ENCODE peak calls at places on chromosome 17, in ten cellular contexts. I is OCI-LY7; O is GM12865; Y is IMR-90; W is ascending aorta; M is A673; L is uterus; R is kidney epithelial cell; T is CD8-positive, alpha-beta T cell; Q is AG04450. H is an unnamed sample.

GRCh38 chr17:6894206-6894528 is 62.6 kb upstream of the TEKT1 start:
- DNase-seq in M (peak), Y (no peak), I (peak), L (no peak), W (no peak), Q (no peak), O (peak), T (no peak), R (no peak), H (no peak)

GRCh38 chr17:66549312-66549705 is 246.9 kb downstream of the PRKCA start:
- DNase-seq in I (no peak), W (no peak), Y (peak), L (no peak), O (no peak), T (no peak), M (no peak), R (no peak), Q (no peak), H (peak)

GRCh38 chr17:77210331-77210730 is 69.6 kb downstream of the SEC14L1 start:
- DNase-seq in Q (no peak), T (no peak), Y (no peak), O (no peak), M (no peak), W (no peak), I (peak), L (no peak), R (no peak), H (no peak)

GRCh38 chr17:64230551-64231408 is 32.3 kb downstream of the TEX2 start:
- DNase-seq in W (no peak), I (no peak), R (peak), O (no peak), Q (peak), L (no peak), M (no peak), Y (peak), T (no peak), H (peak)

GRCh38 chr17:79968116-79968515 is 67.6 kb downstream of the TBC1D16 start:
- DNase-seq in W (no peak), I (no peak), M (peak), Y (no peak), O (no peak), Q (no peak), T (no peak), R (no peak), L (peak), H (no peak)

GRCh38 chr17:16491703-16492612 is at the start of gene LRRC75A:
- DNase-seq in L (peak), M (peak), I (no peak), W (no peak), R (no peak), O (peak), T (peak), Q (no peak), Y (peak), H (no peak)

GRCh38 chr17:14268264-14268663 is 31.6 kb upstream of the CDRT15 start:
- DNase-seq in M (no peak), R (no peak), O (no peak), T (no peak), L (no peak), I (peak), Q (no peak), W (no peak), Y (no peak), H (no peak)

GRCh38 chr17:19551708-19552148 is 18.1 kb downstream of the SLC47A1 start:
- DNase-seq in T (no peak), Y (no peak), M (no peak), Q (no peak), R (no peak), I (no peak), W (no peak), O (no peak), L (no peak), H (no peak)

DNA sequence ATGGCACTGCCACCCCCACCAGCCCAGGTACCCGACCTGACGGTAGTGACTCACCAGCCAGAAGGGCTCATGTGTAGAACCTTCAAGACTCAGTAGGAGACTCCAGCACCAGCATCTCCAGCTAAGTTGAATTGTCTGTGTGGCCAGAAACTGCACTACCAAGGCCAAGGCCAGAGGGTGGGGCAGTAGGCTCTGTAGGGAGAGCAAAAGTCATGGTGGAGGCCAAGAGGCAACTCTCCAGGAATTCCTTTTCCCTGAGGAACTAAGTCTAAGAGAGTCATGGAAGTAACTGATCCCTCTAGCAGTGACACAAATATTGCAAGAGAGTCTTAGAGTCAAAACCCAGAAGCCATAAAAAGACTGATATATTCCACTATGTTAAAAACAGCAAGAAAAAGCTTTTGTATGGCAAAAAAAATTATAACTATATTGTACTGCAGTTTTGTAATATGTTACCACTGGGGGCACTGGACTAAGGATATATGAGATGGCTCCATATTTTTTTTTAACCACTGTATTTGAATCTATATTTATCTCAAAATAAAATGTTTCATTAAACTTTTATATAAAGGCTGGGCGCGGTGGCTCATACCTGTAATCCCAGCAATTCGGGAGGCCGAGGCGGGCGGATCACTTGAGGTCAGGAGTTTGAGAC is 30.2 kb upstream of the GUCY2D start:
- DNase-seq in R (no peak), O (no peak), W (no peak), Y (no peak), L (no peak), Q (no peak), I (peak), M (no peak), T (no peak), H (no peak)
- TF ChIP-seq CTCF in R (no peak), O (no peak), W (no peak), Y (peak), L (no peak), Q (peak), I (peak), M (peak), T (no peak), H (no peak)

GRCh38 chr17:3043737-3044365 is 19.6 kb downstream of the OR1D5 start:
- DNase-seq in R (no peak), O (peak), Q (no peak), W (no peak), T (no peak), L (no peak), M (peak), I (peak), Y (no peak), H (no peak)

GRCh38 chr17:3046753-3047152 is 16.7 kb downstream of the OR1D5 start:
- DNase-seq in L (no peak), O (no peak), I (no peak), T (no peak), M (no peak), R (no peak), Y (no peak), Q (no peak), W (no peak), H (no peak)

GRCh38 chr17:3048727-3049471 is 14.5 kb downstream of the OR1D5 start:
- DNase-seq in I (peak), M (peak), L (peak), R (peak), O (peak), Q (peak), Y (peak), W (peak), T (peak), H (peak)

DNA sequence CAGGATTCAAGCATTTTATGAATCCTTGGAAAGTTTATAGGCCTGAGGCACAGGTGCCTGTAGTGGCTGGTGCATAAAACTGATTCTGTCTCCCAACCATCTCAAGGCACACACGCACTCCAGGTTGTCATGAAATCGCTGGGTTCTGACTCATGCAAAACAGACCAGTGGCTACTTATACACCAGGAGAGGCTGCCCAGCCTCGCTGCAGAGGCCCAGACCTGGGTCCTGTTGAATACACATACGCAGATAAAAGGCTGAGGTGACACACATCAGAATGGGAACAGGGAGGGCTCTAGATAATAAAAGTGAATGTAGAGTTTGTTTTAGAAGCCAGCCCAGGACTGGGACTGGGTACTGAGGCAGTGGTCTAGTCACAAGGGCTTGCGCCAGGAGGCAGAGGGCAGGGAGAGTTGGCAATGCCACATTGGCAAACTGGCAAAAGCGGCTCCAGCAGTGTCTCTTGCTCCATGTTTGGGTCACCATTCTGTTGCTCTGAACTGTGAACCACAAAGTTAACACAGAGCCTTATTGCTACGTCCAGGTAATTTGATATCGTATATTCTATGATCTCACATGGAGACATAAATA is 13.6 kb downstream of the OR1D5 start:
- DNase-seq in L (no peak), O (no peak), M (no peak), W (no peak), I (no peak), Q (no peak), T (no peak), R (no peak), Y (no peak), H (no peak)
- H3K4me3 ChIP-seq in L (no peak), O (no peak), M (peak), W (peak), I (peak), Q (no peak), T (no peak), R (no peak), Y (no peak), H (peak)

GRCh38 chr17:40440166-40440565 is 3.1 kb upstream of the IGFBP4 start:
- DNase-seq in I (no peak), T (no peak), O (no peak), L (no peak), Y (no peak), R (no peak), M (no peak), W (no peak), Q (no peak), H (no peak)

GRCh38 chr17:40442392-40443195 is 656 bp upstream of the IGFBP4 start:
- DNase-seq in L (peak), W (no peak), R (no peak), Q (no peak), M (no peak), O (no peak), T (no peak), Y (peak), I (no peak), H (no peak)

GRCh38 chr17:40443988-40444899 is 994 bp downstream of the IGFBP4 start:
- DNase-seq in Y (peak), O (no peak), T (no peak), M (no peak), Q (no peak), I (no peak), W (no peak), L (peak), R (no peak), H (no peak)

GRCh38 chr17:40445769-40446468 is 2.7 kb downstream of the IGFBP4 start:
- DNase-seq in O (no peak), L (no peak), M (no peak), I (no peak), Q (no peak), Y (peak), W (no peak), T (no peak), R (no peak), H (no peak)

GRCh38 chr17:40443196-40443987 is at the start of gene IGFBP4:
- DNase-seq in R (peak), L (peak), Y (peak), T (peak), M (peak), I (peak), O (peak), Q (no peak), W (no peak), H (no peak)
- TF ChIP-seq CTCF in R (peak), L (peak), Y (peak), T (peak), M (peak), I (peak), O (peak), Q (peak), W (peak), H (peak)

GRCh38 chr17:55268649-55269480 is 4.1 kb downstream of the HLF start:
- DNase-seq in R (no peak), T (no peak), W (no peak), Y (no peak), I (no peak), L (no peak), O (no peak), Q (no peak), M (no peak), H (no peak)
- H3K4me3 ChIP-seq in R (no peak), T (no peak), W (peak), Y (no peak), I (no peak), L (peak), O (no peak), Q (no peak), M (no peak), H (no peak)

GRCh38 chr17:32875904-32876413 is 965 bp downstream of the MYO1D start:
- DNase-seq in Q (no peak), M (peak), T (no peak), W (no peak), I (no peak), L (no peak), R (no peak), Y (peak), O (no peak), H (no peak)

GRCh38 chr17:32879143-32879542 is 2.2 kb upstream of the MYO1D start:
- DNase-seq in M (no peak), R (no peak), I (no peak), O (no peak), W (no peak), T (no peak), Y (no peak), Q (no peak), L (no peak), H (no peak)

GRCh38 chr17:32876414-32877163 is at the start of gene MYO1D:
- DNase-seq in T (peak), O (peak), I (peak), R (no peak), W (peak), L (peak), Q (no peak), Y (no peak), M (peak), H (no peak)

GRCh38 chr17:32878211-32878610 is 1.3 kb upstream of the MYO1D start:
- DNase-seq in I (no peak), T (no peak), L (peak), O (no peak), M (no peak), Y (peak), W (peak), Q (no peak), R (no peak), H (no peak)

GRCh38 chr17:32877164-32877764 is 340 bp upstream of the MYO1D start:
- DNase-seq in W (peak), I (peak), T (peak), Q (peak), M (peak), O (peak), R (peak), Y (peak), L (peak), H (no peak)
- TF ChIP-seq CTCF in W (peak), I (peak), T (peak), Q (peak), M (peak), O (peak), R (peak), Y (peak), L (peak), H (peak)

DNA sequence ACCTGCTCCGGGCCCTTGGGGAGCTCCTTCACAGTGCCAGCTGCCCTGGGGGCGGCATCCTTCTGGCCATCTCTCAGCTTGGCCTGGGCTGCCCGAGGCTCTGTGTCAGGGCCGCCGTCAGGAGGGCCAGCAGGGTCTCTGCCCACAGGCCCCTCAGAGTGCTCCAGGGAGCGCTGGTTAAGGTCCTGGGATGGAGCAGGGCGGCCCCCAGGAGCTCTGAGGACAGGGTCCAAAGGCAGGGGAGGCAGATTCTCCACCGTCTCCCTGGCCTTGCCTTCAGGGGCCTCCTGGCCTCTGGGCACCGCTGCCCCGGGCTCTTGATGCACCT is 7.2 kb downstream of the NDUFAF8 start:
- DNase-seq in I (no peak), W (no peak), L (no peak), Q (no peak), M (no peak), Y (no peak), T (no peak), R (no peak), O (no peak), H (no peak)
- H3K4me3 ChIP-seq in I (no peak), W (no peak), L (no peak), Q (no peak), M (no peak), Y (no peak), T (no peak), R (no peak), O (no peak), H (no peak)

DNA sequence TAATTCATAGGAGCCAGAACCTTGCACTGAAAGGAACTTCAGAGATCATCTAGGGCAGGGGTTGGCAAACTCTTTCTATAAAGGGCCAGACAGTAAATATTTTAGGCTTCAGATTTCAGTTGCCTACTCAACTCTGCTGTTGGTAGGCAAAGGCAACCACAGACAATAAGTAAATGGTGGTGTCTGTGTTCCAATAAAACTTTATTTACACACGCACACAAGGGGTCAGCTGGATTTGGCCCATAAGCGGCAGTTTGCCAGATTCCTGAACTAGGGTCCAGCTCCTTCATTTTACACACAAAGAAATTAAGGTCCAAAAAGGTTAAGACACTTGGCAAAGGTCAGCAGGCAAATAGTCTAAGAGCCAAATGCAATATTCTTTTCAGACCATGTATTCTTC is 107.3 kb downstream of the SPAG9 start:
- DNase-seq in L (no peak), R (no peak), M (no peak), Y (no peak), I (no peak), T (no peak), Q (no peak), O (no peak), W (no peak), H (no peak)
- TF ChIP-seq CTCF in L (no peak), R (no peak), M (no peak), Y (no peak), I (no peak), T (no peak), Q (no peak), O (no peak), W (no peak), H (no peak)

H was measured in HFF-Myc.